ENCODE peak calls at places on chromosomes 6 and 20, in six cellular contexts. S is upper lobe of right lung, F is PC-3, Y is GM12865, J is astrocyte, P is choroid plexus epithelial cell. L is an unnamed sample.

GRCh38 chr6:150799276-150799805 is 66.2 kb upstream of the MTHFD1L start:
- DNase-seq in F (no peak), P (no peak), Y (no peak), J (no peak), S (no peak), L (no peak)

GRCh38 chr6:170129691-170130171 is 161.1 kb downstream of the DLL1 start:
- DNase-seq in J (no peak), S (peak), F (peak), P (peak), Y (no peak), L (no peak)

GRCh38 chr20:3407426-3408250 is at the start of gene DNAAF9:
- DNase-seq in J (peak), Y (peak), S (peak), F (peak), P (peak), L (no peak)

GRCh38 chr6:15062311-15063252 is 183.3 kb upstream of the JARID2 start:
- DNase-seq in P (peak), S (no peak), J (peak), Y (no peak), F (peak), L (no peak)

GRCh38 chr20:25277941-25278521 is 30.1 kb downstream of the PYGB start:
- DNase-seq in P (no peak), F (no peak), S (peak), Y (no peak), J (no peak), L (no peak)

GRCh38 chr6:28356666-28357020 is 6.9 kb downstream of the ZKSCAN3 start:
- DNase-seq in P (no peak), J (no peak), F (no peak), Y (no peak), S (no peak), L (no peak)

GRCh38 chr6:73515204-73516101 is 5.4 kb downstream of the EEF1A1 start:
- DNase-seq in F (peak), P (peak), J (peak), S (no peak), Y (peak), L (no peak)

GRCh38 chr6:142851601-142852000 is 93.4 kb downstream of the HIVEP2 start:
- DNase-seq in S (no peak), F (peak), J (no peak), Y (peak), P (no peak), L (no peak)

GRCh38 chr20:44924526-44924925 is 14.7 kb downstream of the PABPC1L start:
- DNase-seq in P (no peak), S (no peak), J (no peak), F (no peak), Y (no peak), L (no peak)

GRCh38 chr6:169981969-169982368 is 230.5 kb downstream of the ERMARD start:
- DNase-seq in J (no peak), Y (no peak), F (no peak), P (no peak), S (no peak), L (no peak)

GRCh38 chr20:56800088-56800487 is 171.0 kb downstream of the TFAP2C start:
- DNase-seq in Y (no peak), P (no peak), F (no peak), S (no peak), J (no peak), L (no peak)

GRCh38 chr6:42644211-42644610 is 78.2 kb downstream of the PRPH2 start:
- DNase-seq in F (no peak), S (no peak), Y (no peak), P (no peak), J (no peak), L (no peak)

GRCh38 chr6:170090561-170090960 is 200.3 kb downstream of the DLL1 start:
- DNase-seq in Y (no peak), P (no peak), J (no peak), S (no peak), F (no peak), L (no peak)

GRCh38 chr20:58716476-58717277 is 24.1 kb downstream of the NPEPL1 start:
- DNase-seq in S (no peak), F (no peak), J (no peak), P (no peak), Y (no peak), L (no peak)

GRCh38 chr20:7980332-7981046 is 39.1 kb downstream of the TMX4 start:
- DNase-seq in P (peak), J (peak), S (no peak), F (peak), Y (peak), L (no peak)

GRCh38 chr20:20492521-20493334 is 124.8 kb downstream of the INSM1 start:
- DNase-seq in Y (no peak), J (peak), S (no peak), P (peak), F (no peak), L (no peak)

GRCh38 chr6:41159415-41160082 is 3.4 kb downstream of the TREM2 start:
- DNase-seq in Y (no peak), J (no peak), S (no peak), P (no peak), F (no peak), L (no peak)

GRCh38 chr20:58719971-58720371 is 27.4 kb downstream of the NPEPL1 start:
- DNase-seq in S (no peak), F (peak), J (no peak), Y (no peak), P (no peak), L (no peak)

GRCh38 chr6:37088897-37089296 is 81.1 kb upstream of the PIM1 start:
- DNase-seq in F (no peak), P (no peak), Y (no peak), J (no peak), S (no peak), L (no peak)

GRCh38 chr6:109139109-109139508 is 43.8 kb downstream of the CEP57L1 start:
- DNase-seq in P (peak), S (no peak), F (peak), Y (no peak), J (peak), L (no peak)

GRCh38 chr6:128471907-128472306 is 48.5 kb downstream of the PTPRK start:
- DNase-seq in J (no peak), F (no peak), P (no peak), Y (no peak), S (no peak), L (no peak)

GRCh38 chr20:57387945-57388351 is 3.2 kb upstream of the RBM38 start:
- DNase-seq in P (no peak), F (no peak), Y (no peak), S (no peak), J (no peak), L (no peak)

GRCh38 chr20:17449039-17449438 is 82.1 kb downstream of the BFSP1 start:
- DNase-seq in S (no peak), J (no peak), F (peak), Y (no peak), P (no peak), L (no peak)

GRCh38 chr6:5786321-5787053 is 220.2 kb downstream of the NRN1 start:
- DNase-seq in F (no peak), Y (no peak), P (peak), S (no peak), J (peak), L (no peak)

GRCh38 chr6:130843575-130844320 is 16.5 kb downstream of the SMLR1 start:
- DNase-seq in Y (peak), S (no peak), J (peak), F (peak), P (peak), L (peak)

GRCh38 chr20:3873507-3873906 is 15.7 kb upstream of the PANK2 start:
- DNase-seq in P (no peak), S (no peak), Y (no peak), J (no peak), F (no peak), L (no peak)

GRCh38 chr6:133699986-133700385 is 188.9 kb upstream of the TCF21 start:
- DNase-seq in P (no peak), S (no peak), Y (no peak), F (no peak), J (no peak), L (no peak)

GRCh38 chr6:26195376-26195923 is 108.2 kb downstream of the HFE start:
- DNase-seq in F (peak), Y (peak), S (peak), J (peak), P (peak), L (no peak)

GRCh38 chr6:90237350-90237990 is 59.2 kb downstream of the BACH2 start:
- DNase-seq in F (peak), J (no peak), Y (no peak), S (no peak), P (no peak), L (no peak)

GRCh38 chr6:110621061-110621460 is 144.6 kb upstream of the SLC22A16 start:
- DNase-seq in J (no peak), F (no peak), P (no peak), Y (no peak), S (no peak), L (no peak)
- TF ChIP-seq CTCF in J (no peak), F (no peak), P (no peak), Y (no peak), S (no peak), L (no peak)

GRCh38 chr6:7904654-7905319 is 5.8 kb downstream of the TXNDC5 start:
- DNase-seq in P (no peak), F (no peak), Y (no peak), J (no peak), S (no peak), L (no peak)

GRCh38 chr6:7909323-7910276 is 988 bp downstream of the TXNDC5 start:
- DNase-seq in F (peak), Y (peak), P (peak), S (peak), J (peak), L (no peak)

GRCh38 chr6:7905416-7905815 is 5.2 kb downstream of the TXNDC5 start:
- DNase-seq in P (peak), J (no peak), Y (no peak), F (no peak), S (no peak), L (no peak)

GRCh38 chr6:7906741-7907140 is 3.8 kb downstream of the TXNDC5 start:
- DNase-seq in F (no peak), J (no peak), Y (no peak), P (no peak), S (no peak), L (no peak)

GRCh38 chr6:7907159-7907558 is 3.4 kb downstream of the TXNDC5 start:
- DNase-seq in F (no peak), Y (no peak), P (no peak), J (no peak), S (no peak), L (no peak)
- H3K4me3 ChIP-seq in F (no peak), Y (peak), P (no peak), J (no peak), S (no peak), L (no peak)

GRCh38 chr20:48671141-48671540 is 156.7 kb downstream of the PREX1 start:
- DNase-seq in S (no peak), F (no peak), Y (no peak), J (no peak), P (no peak), L (no peak)
- TF ChIP-seq CTCF in S (no peak), F (no peak), Y (no peak), J (no peak), P (no peak), L (no peak)

GRCh38 chr6:163405412-163406309 is 8.9 kb upstream of the QKI start:
- DNase-seq in J (no peak), Y (peak), F (no peak), P (peak), S (peak), L (no peak)
- H3K4me3 ChIP-seq in J (peak), Y (peak), F (peak), P (peak), S (peak), L (peak)

L was measured in epithelial cell of proximal tubule.